ENCODE peak calls at places on chromosomes 16 and 17, in ten cellular contexts. R is SK-N-DZ; I is stimulated activated naive B cell treated with anti-CD40 and anti-IgM and Interleukin-4, amounts not matched to agents 10 μg/mL and 1 μg/mL and 100 μg/mL, for 72 hours; Q is AML-193; G is GM12878; U is GM10248; F is anterior cingulate cortex; M is brain microvascular endothelial cell; V is suprapubic skin; X is trophoblast cell. P is an unnamed sample.

GRCh38 chr17:34420254-34420766 is 57.3 kb upstream of the CCL1 start:
- DNase-seq in R (peak), I (peak), Q (peak), G (peak), U (peak), F (peak), M (peak), V (no peak), X (peak), P (peak)

GRCh38 chr17:80430446-80431245 is 15.7 kb downstream of the ENDOV start:
- DNase-seq in R (no peak), I (no peak), Q (no peak), G (no peak), U (no peak), F (no peak), M (no peak), V (no peak), X (no peak), P (no peak)

GRCh38 chr16:17447273-17447672 is 23.5 kb downstream of the XYLT1 start:
- DNase-seq in R (no peak), I (no peak), Q (no peak), G (no peak), U (no peak), F (no peak), M (no peak), V (no peak), X (no peak), P (no peak)

GRCh38 chr17:70767102-70767701 is 597.9 kb downstream of the KCNJ2 start:
- DNase-seq in R (peak), I (no peak), Q (peak), G (no peak), U (peak), F (no peak), M (peak), V (no peak), X (peak), P (no peak)

GRCh38 chr16:48101069-48101674 is 54.6 kb downstream of the ABCC12 start:
- DNase-seq in R (no peak), I (no peak), Q (no peak), G (peak), U (peak), F (no peak), M (no peak), V (no peak), X (no peak), P (no peak)

GRCh38 chr17:68182940-68183551 is 64.8 kb upstream of the AMZ2 start:
- DNase-seq in R (no peak), I (no peak), Q (no peak), G (no peak), U (peak), F (no peak), M (no peak), V (no peak), X (no peak), P (no peak)

GRCh38 chr16:4882633-4883285 is 35.5 kb downstream of the UBN1 start:
- DNase-seq in R (no peak), I (no peak), Q (no peak), G (no peak), U (no peak), F (no peak), M (peak), V (no peak), X (no peak), P (no peak)

GRCh38 chr17:55620945-55621344 is 101.7 kb downstream of the TMEM100 start:
- DNase-seq in R (no peak), I (no peak), Q (no peak), G (no peak), U (no peak), F (no peak), M (no peak), V (no peak), X (no peak), P (no peak)

GRCh38 chr16:18804540-18804939 is 3.2 kb upstream of the ARL6IP1 start:
- DNase-seq in R (no peak), I (no peak), Q (no peak), G (no peak), U (no peak), F (no peak), M (no peak), V (no peak), X (no peak), P (no peak)

GRCh38 chr16:50593410-50594139 is 45.4 kb downstream of the NKD1 start:
- DNase-seq in R (peak), I (no peak), Q (no peak), G (no peak), U (no peak), F (peak), M (no peak), V (no peak), X (no peak), P (no peak)

GRCh38 chr17:75639771-75640555 is 6.7 kb downstream of the SMIM5 start:
- DNase-seq in R (no peak), I (no peak), Q (no peak), G (no peak), U (no peak), F (no peak), M (no peak), V (no peak), X (peak), P (peak)

GRCh38 chr17:58335061-58335731 is 6.6 kb upstream of the TSPOAP1 start:
- DNase-seq in R (no peak), I (peak), Q (no peak), G (no peak), U (no peak), F (no peak), M (no peak), V (no peak), X (no peak), P (no peak)

GRCh38 chr17:17822189-17822978 is 14.4 kb downstream of the SREBF1 start:
- DNase-seq in R (no peak), I (no peak), Q (no peak), G (no peak), U (no peak), F (peak), M (peak), V (peak), X (no peak), P (no peak)

GRCh38 chr16:84327926-84328505 is 33.3 kb downstream of the WFDC1 start:
- DNase-seq in R (no peak), I (no peak), Q (no peak), G (no peak), U (no peak), F (no peak), M (no peak), V (no peak), X (no peak), P (no peak)

GRCh38 chr17:32124985-32125847 is 17.1 kb upstream of the RHOT1 start:
- DNase-seq in R (peak), I (no peak), Q (no peak), G (no peak), U (no peak), F (no peak), M (no peak), V (no peak), X (no peak), P (no peak)

GRCh38 chr17:58328195-58329034 is at the start of gene TSPOAP1:
- DNase-seq in R (peak), I (peak), Q (peak), G (peak), U (peak), F (peak), M (no peak), V (no peak), X (no peak), P (no peak)

GRCh38 chr17:3978421-3979275 is 14.4 kb upstream of the ATP2A3 start:
- DNase-seq in R (no peak), I (no peak), Q (no peak), G (no peak), U (no peak), F (no peak), M (no peak), V (no peak), X (no peak), P (no peak)

GRCh38 chr16:85553436-85554113 is 59.5 kb upstream of the GSE1 start:
- DNase-seq in R (peak), I (peak), Q (peak), G (no peak), U (peak), F (no peak), M (no peak), V (no peak), X (peak), P (no peak)

GRCh38 chr16:890716-891352 is 80.0 kb downstream of the LMF1 start:
- DNase-seq in R (no peak), I (no peak), Q (no peak), G (no peak), U (no peak), F (no peak), M (no peak), V (no peak), X (no peak), P (no peak)

GRCh38 chr17:9987779-9988585 is 82.9 kb upstream of the RCVRN start:
- DNase-seq in R (peak), I (no peak), Q (no peak), G (no peak), U (peak), F (peak), M (no peak), V (no peak), X (peak), P (no peak)

GRCh38 chr16:10999313-10999712 is 54.9 kb downstream of the CLEC16A start:
- DNase-seq in R (no peak), I (no peak), Q (no peak), G (no peak), U (no peak), F (no peak), M (no peak), V (no peak), X (no peak), P (no peak)

GRCh38 chr17:59830007-59830630 is 62.6 kb downstream of the TUBD1 start:
- DNase-seq in R (no peak), I (no peak), Q (no peak), G (no peak), U (no peak), F (no peak), M (peak), V (no peak), X (no peak), P (no peak)

GRCh38 chr17:81481815-81482505 is 30.6 kb downstream of the ACTG1 start:
- DNase-seq in R (no peak), I (no peak), Q (no peak), G (no peak), U (no peak), F (no peak), M (no peak), V (no peak), X (no peak), P (no peak)

GRCh38 chr16:30786115-30786935 is 680 bp downstream of the ZNF629 start:
- DNase-seq in R (peak), I (no peak), Q (no peak), G (no peak), U (no peak), F (no peak), M (peak), V (no peak), X (peak), P (no peak)

GRCh38 chr17:15038656-15039055 is 226.5 kb downstream of the PMP22 start:
- DNase-seq in R (no peak), I (no peak), Q (no peak), G (no peak), U (no peak), F (no peak), M (no peak), V (no peak), X (peak), P (no peak)